ENCODE peak calls at places on chromosomes 7 and 10, in four cellular contexts. One of them, this sample, is unnamed.
A peak's percentile ranks its signal among the peaks of the same experiment; 100 is the strongest.

GRCh38 chr7:7274782-7275181 is 92.4 kb downstream of the C1GALT1 start:
- DNase-seq in HCT116: no peak
- DNase-seq in SK-N-SH: no peak
- DNase-seq in HepG2: no peak
- DNase-seq in this sample: no peak

GRCh38 chr7:81725003-81725402 is 44.8 kb downstream of the HGF start:
- DNase-seq in HepG2: no peak
- DNase-seq in SK-N-SH: no peak
- DNase-seq in HCT116: no peak
- DNase-seq in this sample: no peak

GRCh38 chr10:30529373-30529998 is 95.5 kb downstream of the MAP3K8 start:
- DNase-seq in SK-N-SH: no peak
- DNase-seq in HCT116: no peak
- DNase-seq in HepG2: no peak
- DNase-seq in this sample: no peak

GRCh38 chr7:142516038-142516501 is 233.2 kb upstream of the PRSS1 start:
- DNase-seq in SK-N-SH: peak; percentile 69
- DNase-seq in HepG2: peak; percentile 55
- DNase-seq in HCT116: peak; percentile 61
- DNase-seq in this sample: peak; percentile 68

GRCh38 chr10:75853085-75853484 is 421.7 kb downstream of the LRMDA start:
- DNase-seq in SK-N-SH: no peak
- DNase-seq in HepG2: no peak
- DNase-seq in HCT116: no peak
- DNase-seq in this sample: peak; percentile 10

GRCh38 chr7:129824291-129825004 is 128.3 kb downstream of the UBE2H start:
- DNase-seq in HCT116: no peak
- DNase-seq in HepG2: no peak
- DNase-seq in SK-N-SH: no peak
- DNase-seq in this sample: no peak

GRCh38 chr10:110525349-110526260 is 27.9 kb downstream of the DUSP5 start:
- DNase-seq in HepG2: no peak
- DNase-seq in SK-N-SH: no peak
- DNase-seq in HCT116: no peak
- DNase-seq in this sample: no peak

GRCh38 chr7:1309996-1310395 is 77.3 kb downstream of the UNCX start:
- DNase-seq in SK-N-SH: no peak
- DNase-seq in HCT116: no peak
- DNase-seq in HepG2: no peak
- DNase-seq in this sample: no peak

GRCh38 chr10:29392376-29393021 is 103.6 kb downstream of the LYZL1 start:
- DNase-seq in HepG2: peak; percentile 54
- DNase-seq in HCT116: no peak
- DNase-seq in SK-N-SH: peak; percentile 75
- DNase-seq in this sample: peak; percentile 53

GRCh38 chr10:70253878-70254765 is 20.9 kb upstream of the PPA1 start:
- DNase-seq in HepG2: no peak
- DNase-seq in HCT116: no peak
- DNase-seq in SK-N-SH: no peak
- DNase-seq in this sample: no peak

GRCh38 chr7:100200693-100201092 is 19.1 kb upstream of the PVRIG start:
- DNase-seq in HepG2: peak; percentile 17
- DNase-seq in SK-N-SH: no peak
- DNase-seq in HCT116: no peak
- DNase-seq in this sample: no peak

GRCh38 chr10:132884041-132884440 is 58.3 kb downstream of the CFAP46 start:
- DNase-seq in HCT116: no peak
- DNase-seq in HepG2: no peak
- DNase-seq in SK-N-SH: no peak
- DNase-seq in this sample: no peak

GRCh38 chr7:57399972-57400371 is 50.0 kb upstream of the ZNF716 start:
- DNase-seq in HepG2: no peak
- DNase-seq in HCT116: no peak
- DNase-seq in SK-N-SH: no peak
- DNase-seq in this sample: no peak

GRCh38 chr7:80401708-80402107 is 110.2 kb downstream of the GNAT3 start:
- DNase-seq in SK-N-SH: no peak
- DNase-seq in HepG2: no peak
- DNase-seq in HCT116: no peak
- DNase-seq in this sample: no peak

GRCh38 chr7:33062023-33062781 is at the start of gene NT5C3A:
- DNase-seq in SK-N-SH: peak; percentile 85
- DNase-seq in HCT116: no peak
- DNase-seq in HepG2: no peak
- DNase-seq in this sample: peak; percentile 58

GRCh38 chr7:117639966-117640365 is 160.1 kb downstream of the CFTR start:
- DNase-seq in HepG2: no peak
- DNase-seq in SK-N-SH: no peak
- DNase-seq in HCT116: no peak
- DNase-seq in this sample: no peak

GRCh38 chr10:84522612-84523462 is 194.4 kb downstream of the CCSER2 start:
- DNase-seq in HepG2: no peak
- DNase-seq in SK-N-SH: no peak
- DNase-seq in HCT116: no peak
- DNase-seq in this sample: no peak

GRCh38 chr10:95375418-95375817 is 84.6 kb upstream of the PDLIM1 start:
- DNase-seq in HCT116: no peak
- DNase-seq in HepG2: no peak
- DNase-seq in SK-N-SH: no peak
- DNase-seq in this sample: no peak

GRCh38 chr7:37552021-37552420 is 103.4 kb upstream of the ELMO1 start:
- DNase-seq in HepG2: no peak
- DNase-seq in SK-N-SH: no peak
- DNase-seq in HCT116: no peak
- DNase-seq in this sample: no peak

GRCh38 chr10:104138131-104138530 is 16.2 kb downstream of the SFR1 start:
- DNase-seq in SK-N-SH: no peak
- DNase-seq in HepG2: no peak
- DNase-seq in HCT116: no peak
- DNase-seq in this sample: no peak

GRCh38 chr10:35442006-35442405 is 105.7 kb downstream of the CCNY start:
- DNase-seq in HCT116: no peak
- DNase-seq in HepG2: no peak
- DNase-seq in SK-N-SH: no peak
- DNase-seq in this sample: no peak

GRCh38 chr7:122884186-122884585 is 2.1 kb downstream of the CADPS2 start:
- DNase-seq in HCT116: no peak
- DNase-seq in HepG2: no peak
- DNase-seq in SK-N-SH: no peak
- DNase-seq in this sample: peak; percentile 11

GRCh38 chr7:135558337-135558767 is 635 bp downstream of the NUP205 start:
- DNase-seq in HCT116: peak; percentile 45
- DNase-seq in SK-N-SH: peak; percentile 84
- DNase-seq in HepG2: peak; percentile 71
- DNase-seq in this sample: peak; percentile 81

GRCh38 chr10:16856567-16856966 is 39.3 kb upstream of the RSU1 start:
- DNase-seq in SK-N-SH: peak; percentile 49
- DNase-seq in HCT116: no peak
- DNase-seq in HepG2: no peak
- DNase-seq in this sample: no peak

GRCh38 chr10:21528452-21529235 is 3.2 kb upstream of the SKIDA1 start:
- DNase-seq in HCT116: no peak
- DNase-seq in SK-N-SH: no peak
- DNase-seq in HepG2: no peak
- DNase-seq in this sample: no peak

GRCh38 chr7:87216701-87217508 is 2.6 kb downstream of the TMEM243 start:
- DNase-seq in HepG2: no peak
- DNase-seq in HCT116: no peak
- DNase-seq in SK-N-SH: no peak
- DNase-seq in this sample: no peak
- TF ChIP-seq JUND in HepG2: no peak
- TF ChIP-seq JUND in HCT116: no peak
- TF ChIP-seq JUND in SK-N-SH: no peak
- TF ChIP-seq JUND in this sample: no peak

GRCh38 chr10:48601789-48602188 is 3.1 kb downstream of the ARHGAP22 start:
- DNase-seq in SK-N-SH: no peak
- DNase-seq in HepG2: no peak
- DNase-seq in HCT116: no peak
- DNase-seq in this sample: no peak
- TF ChIP-seq JUND in SK-N-SH: no peak
- TF ChIP-seq JUND in HepG2: no peak
- TF ChIP-seq JUND in HCT116: no peak
- TF ChIP-seq JUND in this sample: no peak

GRCh38 chr10:31602541-31603244 is 283.7 kb downstream of the ZEB1 start:
- DNase-seq in HCT116: no peak
- DNase-seq in SK-N-SH: peak; percentile 70
- DNase-seq in HepG2: no peak
- DNase-seq in this sample: no peak

GRCh38 chr10:31604646-31605170 is 285.7 kb downstream of the ZEB1 start:
- DNase-seq in HepG2: no peak
- DNase-seq in HCT116: no peak
- DNase-seq in SK-N-SH: no peak
- DNase-seq in this sample: no peak

GRCh38 chr10:31603245-31604087 is 284.4 kb downstream of the ZEB1 start:
- DNase-seq in HepG2: peak; percentile 61
- DNase-seq in HCT116: peak; percentile 90
- DNase-seq in SK-N-SH: peak; percentile 98
- DNase-seq in this sample: peak; percentile 94

GRCh38 chr10:31605426-31605825 is 286.4 kb downstream of the ZEB1 start:
- DNase-seq in HepG2: no peak
- DNase-seq in HCT116: no peak
- DNase-seq in SK-N-SH: no peak
- DNase-seq in this sample: no peak

DNA sequence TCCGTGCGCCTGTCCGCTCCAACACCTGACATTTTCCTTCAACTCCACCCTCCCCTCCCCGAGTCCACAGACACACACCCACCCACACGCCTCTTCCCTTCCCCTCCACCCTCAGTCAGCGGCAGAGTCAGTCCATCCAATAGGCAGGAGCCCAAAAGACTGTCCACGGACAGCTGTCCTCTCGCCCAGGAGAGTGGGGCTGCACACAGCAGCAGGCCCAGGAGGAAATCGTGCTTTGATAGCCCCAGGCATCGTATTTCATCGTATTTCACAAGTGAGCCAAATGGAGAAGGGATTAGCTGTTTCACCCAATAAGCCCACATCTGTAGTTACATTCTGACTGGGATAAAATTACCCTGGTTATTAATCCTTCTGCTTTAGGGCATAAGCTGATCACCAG is 285.1 kb downstream of the ZEB1 start:
- DNase-seq in HepG2: no peak
- DNase-seq in SK-N-SH: no peak
- DNase-seq in HCT116: no peak
- DNase-seq in this sample: no peak
- TF ChIP-seq JUND in HepG2: no peak
- TF ChIP-seq JUND in SK-N-SH: no peak
- TF ChIP-seq JUND in HCT116: no peak
- TF ChIP-seq JUND in this sample: no peak

DNA sequence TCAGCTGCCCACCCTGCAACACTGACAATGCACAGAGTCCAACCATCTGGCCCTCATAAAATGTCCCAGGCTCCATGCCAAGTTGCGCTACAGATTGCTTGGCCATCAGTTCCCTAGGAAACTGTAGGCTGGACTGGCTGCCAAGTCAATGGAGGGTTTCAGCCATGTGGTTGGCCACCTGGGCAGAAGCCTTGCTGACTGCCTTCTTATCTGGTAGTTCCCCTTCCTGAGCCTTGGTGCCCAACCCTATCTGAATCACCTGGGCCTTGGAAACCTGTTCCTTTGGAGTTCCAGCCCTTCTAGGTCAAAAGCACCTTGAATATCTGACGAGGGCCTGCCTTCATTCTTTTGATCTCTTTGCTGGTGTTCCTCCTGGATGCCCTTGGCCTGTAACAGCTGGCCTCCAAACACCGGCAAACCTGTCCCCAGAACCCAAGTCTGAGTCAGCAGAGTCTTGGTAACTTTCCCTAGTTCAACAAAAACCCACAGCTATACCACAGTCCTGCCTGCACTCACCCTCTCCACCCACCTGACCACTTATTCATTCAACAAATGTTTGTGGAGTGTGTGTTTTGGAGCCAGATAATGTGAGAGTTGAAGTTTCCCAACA is 37.4 kb upstream of the KDM7A start:
- DNase-seq in HepG2: peak; percentile 42
- DNase-seq in SK-N-SH: peak; percentile 49
- DNase-seq in HCT116: no peak
- DNase-seq in this sample: no peak
- TF ChIP-seq JUND in HepG2: no peak
- TF ChIP-seq JUND in SK-N-SH: no peak
- TF ChIP-seq JUND in HCT116: no peak
- TF ChIP-seq JUND in this sample: no peak

GRCh38 chr7:27271384-27271783 is 28.8 kb downstream of the EVX1 start:
- DNase-seq in HepG2: no peak
- DNase-seq in SK-N-SH: no peak
- DNase-seq in HCT116: no peak
- DNase-seq in this sample: no peak
- TF ChIP-seq JUND in HepG2: no peak
- TF ChIP-seq JUND in SK-N-SH: no peak
- TF ChIP-seq JUND in HCT116: no peak
- TF ChIP-seq JUND in this sample: no peak

DNA sequence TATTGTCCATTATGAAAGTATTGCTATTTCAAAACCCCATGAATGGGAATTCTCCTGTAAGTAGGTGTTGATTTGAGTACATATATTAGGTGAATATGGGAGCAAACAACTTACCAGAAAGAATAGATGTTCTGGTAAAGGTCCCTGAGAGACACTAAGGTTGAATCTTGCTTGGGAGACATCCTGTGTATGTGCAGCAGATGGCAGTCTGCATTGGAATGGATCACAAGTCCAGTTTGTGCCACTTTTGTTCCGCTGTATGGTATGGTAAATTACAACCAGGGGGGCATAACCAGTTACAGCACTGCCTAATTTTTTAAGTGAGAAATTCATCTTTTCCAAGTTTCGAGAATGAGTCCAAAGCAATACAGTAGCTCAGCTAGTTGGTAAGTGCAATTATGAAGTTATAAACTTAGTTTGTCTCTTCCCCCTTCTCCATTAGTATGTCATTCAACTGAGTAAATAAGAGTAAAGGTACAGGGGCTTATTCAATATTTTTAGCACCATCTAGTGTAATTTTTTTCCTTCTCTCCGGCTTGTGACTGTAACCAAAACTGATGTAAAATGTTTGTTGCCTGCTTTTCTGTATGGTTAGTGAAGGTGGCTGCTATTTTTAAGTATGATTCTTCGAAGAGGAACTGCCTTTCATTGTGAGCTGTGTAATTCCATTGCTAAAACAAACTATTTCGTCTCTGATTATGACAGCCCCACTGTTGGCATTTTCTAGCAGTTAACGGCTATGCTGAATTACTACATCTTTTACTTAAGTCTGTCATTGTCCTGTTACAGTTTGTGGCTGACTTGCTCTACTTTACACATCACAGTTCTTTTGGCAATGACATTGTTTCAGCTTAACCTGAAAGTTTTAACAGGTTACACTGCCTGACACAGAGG is 2.8 kb downstream of the MCU start:
- DNase-seq in SK-N-SH: peak; percentile 37
- DNase-seq in HCT116: no peak
- DNase-seq in HepG2: peak; percentile 42
- DNase-seq in this sample: peak; percentile 59
- TF ChIP-seq JUND in SK-N-SH: no peak
- TF ChIP-seq JUND in HCT116: no peak
- TF ChIP-seq JUND in HepG2: no peak
- TF ChIP-seq JUND in this sample: no peak

GRCh38 chr7:9407816-9408215 is 974.4 kb downstream of the NXPH1 start:
- DNase-seq in HCT116: no peak
- DNase-seq in HepG2: no peak
- DNase-seq in SK-N-SH: no peak
- DNase-seq in this sample: no peak
- TF ChIP-seq JUND in HCT116: no peak
- TF ChIP-seq JUND in HepG2: no peak
- TF ChIP-seq JUND in SK-N-SH: no peak
- TF ChIP-seq JUND in this sample: no peak